ENCODE peak calls at places on chromosomes 5 and 9, in four cellular contexts. I, M, G and Q are unnamed samples.

GRCh38 chr5:100464418-100464817 is 70.8 kb upstream of the FAM174A start:
- DNase-seq in I (no peak), M (no peak), G (peak; percentile 85), Q (no peak)

GRCh38 chr9:133938086-133938485 is 54.0 kb downstream of the VAV2 start:
- DNase-seq in I (no peak), G (no peak), M (no peak), Q (no peak)

GRCh38 chr9:73230257-73230656 is 78.6 kb downstream of the ANXA1 start:
- DNase-seq in G (no peak), I (no peak), M (no peak), Q (no peak)

GRCh38 chr5:151047814-151048425 is 27.5 kb downstream of the GPX3 start:
- DNase-seq in G (no peak), I (no peak), M (peak; percentile 30), Q (peak; percentile 30)

GRCh38 chr9:27351438-27351837 is 54.5 kb upstream of the EQTN start:
- DNase-seq in I (peak; percentile 52), G (no peak), M (no peak), Q (no peak)

GRCh38 chr9:114677418-114677817 is 4.6 kb downstream of the TEX48 start:
- DNase-seq in G (peak; percentile 94), I (no peak), M (peak; percentile 71), Q (peak; percentile 41)

GRCh38 chr9:3525088-3525835 is 539 bp downstream of the RFX3 start:
- DNase-seq in G (no peak), I (peak; percentile 22), M (no peak), Q (no peak)

GRCh38 chr9:69674741-69675438 is 2.7 kb upstream of the APBA1 start:
- DNase-seq in G (peak; percentile 23), I (no peak), M (no peak), Q (no peak)

GRCh38 chr5:117594165-117594564 is 1019.5 kb upstream of the SEMA6A start:
- DNase-seq in G (no peak), M (no peak), I (no peak), Q (no peak)

GRCh38 chr5:53291528-53291927 is 182.0 kb upstream of the MOCS2 start:
- DNase-seq in G (no peak), M (no peak), I (no peak), Q (no peak)

GRCh38 chr9:121169094-121169601 is 32.5 kb downstream of the RAB14 start:
- DNase-seq in G (no peak), I (no peak), M (peak; percentile 13), Q (peak; percentile 5)

GRCh38 chr5:21573915-21574314 is 1279.2 kb downstream of the CDH12 start:
- DNase-seq in I (no peak), G (no peak), M (no peak), Q (no peak)

GRCh38 chr5:153777681-153778080 is 261.0 kb downstream of the FAM114A2 start:
- DNase-seq in G (no peak), I (no peak), M (no peak), Q (no peak)

GRCh38 chr5:102715405-102715804 is 39.7 kb upstream of the PAM start:
- DNase-seq in I (no peak), G (peak; percentile 68), M (peak; percentile 27), Q (no peak)